ENCODE peak calls at places on chromosomes 2 and 18, in five cellular contexts. Y is Calu3, S is NCI-H524, E is neural progenitor cell, V is lung microvascular endothelial cell. O is an unnamed sample.

GRCh38 chr18:23281626-23282436 is 146.5 kb downstream of the CABLES1 start:
- DNase-seq in Y (peak; percentile 74), S (no peak), E (no peak), V (peak; percentile 35), O (peak; percentile 83)

GRCh38 chr2:219429958-219430586 is 4.6 kb upstream of the SPEG start:
- DNase-seq in Y (no peak), S (no peak), E (no peak), V (no peak), O (no peak)

GRCh38 chr2:25341753-25342371 is at the start of gene DNMT3A:
- DNase-seq in Y (peak; percentile 42), S (no peak), E (peak; percentile 77), V (peak; percentile 71), O (peak; percentile 68)

GRCh38 chr2:200634231-200634964 is 48.6 kb downstream of the AOX1 start:
- DNase-seq in Y (no peak), S (no peak), E (no peak), V (no peak), O (no peak)

GRCh38 chr2:28408764-28409599 is 16.3 kb downstream of the FOSL2 start:
- DNase-seq in Y (peak; percentile 86), S (no peak), E (no peak), V (peak; percentile 64), O (no peak)

GRCh38 chr18:63236417-63236816 is 83.2 kb downstream of the BCL2 start:
- DNase-seq in Y (no peak), S (no peak), E (no peak), V (no peak), O (no peak)

GRCh38 chr2:102005989-102006885 is 14.5 kb downstream of the IL1R2 start:
- DNase-seq in Y (peak; percentile 56), S (no peak), E (peak; percentile 76), V (peak; percentile 74), O (no peak)

GRCh38 chr2:118059919-118060478 is 28.3 kb upstream of the INSIG2 start:
- DNase-seq in Y (no peak), S (no peak), E (no peak), V (no peak), O (no peak)

GRCh38 chr2:101173707-101174295 is 22.6 kb upstream of the TBC1D8 start:
- DNase-seq in Y (no peak), S (no peak), E (no peak), V (no peak), O (no peak)

GRCh38 chr2:223995569-223995968 is 38.3 kb downstream of the MRPL44 start:
- DNase-seq in Y (no peak), S (no peak), E (no peak), V (no peak), O (no peak)

GRCh38 chr18:45464619-45465018 is 150.7 kb upstream of the SLC14A2 start:
- DNase-seq in Y (no peak), S (peak; percentile 47), E (no peak), V (no peak), O (no peak)

GRCh38 chr2:122105171-122105884 is 349.9 kb downstream of the TSN start:
- DNase-seq in Y (no peak), S (no peak), E (peak; percentile 70), V (no peak), O (no peak)

GRCh38 chr18:48723016-48723415 is 184.2 kb downstream of the CTIF start:
- DNase-seq in Y (no peak), S (no peak), E (no peak), V (no peak), O (no peak)

GRCh38 chr2:106192752-106193490 is 1.2 kb downstream of the UXS1 start:
- DNase-seq in Y (peak; percentile 55), S (peak; percentile 32), E (peak; percentile 44), V (peak; percentile 41), O (peak; percentile 61)

GRCh38 chr18:61738042-61738441 is 154.8 kb downstream of the RNF152 start:
- DNase-seq in Y (no peak), S (no peak), E (no peak), V (peak; percentile 34), O (no peak)

GRCh38 chr2:200479617-200480292 is 30.1 kb downstream of the KCTD18 start:
- DNase-seq in Y (no peak), S (no peak), E (no peak), V (no peak), O (no peak)